ENCODE peak calls at places on chromosome 9, in four cellular contexts. L is A549, A is K562, P is HepG2. V is an unnamed sample.

GRCh38 chr9:38074441-38074943 is 5.5 kb upstream of the SHB start:
- DNase-seq in L (no peak), A (no peak), P (peak), V (peak)

GRCh38 chr9:136808075-136808780 is 480 bp downstream of the RABL6 start:
- DNase-seq in L (no peak), A (peak), P (no peak), V (no peak)

GRCh38 chr9:94874316-94874715 is 147.8 kb downstream of the AOPEP start:
- DNase-seq in L (no peak), A (no peak), P (no peak), V (peak)

GRCh38 chr9:17425379-17425778 is 153.5 kb upstream of the SH3GL2 start:
- DNase-seq in L (no peak), A (no peak), P (no peak), V (no peak)

GRCh38 chr9:115229496-115229895 is 111.5 kb upstream of the TNC start:
- DNase-seq in L (no peak), A (no peak), P (no peak), V (no peak)

GRCh38 chr9:112570731-112571167 is 84.1 kb downstream of the KIAA1958 start:
- DNase-seq in L (no peak), A (no peak), P (peak), V (no peak)

GRCh38 chr9:37969130-37969529 is 65.2 kb upstream of the SLC25A51 start:
- DNase-seq in L (peak), A (peak), P (peak), V (peak)

GRCh38 chr9:12843735-12844134 is 68.9 kb downstream of the LURAP1L start:
- DNase-seq in L (no peak), A (no peak), P (no peak), V (peak)

GRCh38 chr9:6133346-6134063 is 82.1 kb upstream of the IL33 start:
- DNase-seq in L (no peak), A (no peak), P (no peak), V (no peak)

GRCh38 chr9:114475412-114476136 is 29.7 kb downstream of the WHRN start:
- DNase-seq in L (no peak), A (no peak), P (no peak), V (no peak)

GRCh38 chr9:108543251-108543768 is 312.5 kb downstream of the ACTL7B start:
- DNase-seq in L (peak), A (no peak), P (no peak), V (peak)

GRCh38 chr9:15205632-15206243 is 101.3 kb downstream of the TTC39B start:
- DNase-seq in L (no peak), A (no peak), P (peak), V (peak)

GRCh38 chr9:5553211-5553610 is 42.9 kb downstream of the PDCD1LG2 start:
- DNase-seq in L (no peak), A (no peak), P (no peak), V (peak)

GRCh38 chr9:20264896-20265295 is 357.4 kb downstream of the MLLT3 start:
- DNase-seq in L (no peak), A (no peak), P (no peak), V (no peak)

GRCh38 chr9:92963831-92964606 is 16.7 kb downstream of the FGD3 start:
- DNase-seq in L (no peak), A (no peak), P (peak), V (no peak)

GRCh38 chr9:129021091-129021490 is 7.0 kb downstream of the SH3GLB2 start:
- DNase-seq in L (no peak), A (no peak), P (no peak), V (no peak)

GRCh38 chr9:22278426-22278825 is 168.2 kb upstream of the DMRTA1 start:
- DNase-seq in L (no peak), A (no peak), P (no peak), V (no peak)

GRCh38 chr9:100096378-100096916 is 2.4 kb downstream of the ERP44 start:
- DNase-seq in L (no peak), A (no peak), P (no peak), V (no peak)

GRCh38 chr9:3532158-3532557 is 6.4 kb upstream of the RFX3 start:
- DNase-seq in L (no peak), A (no peak), P (no peak), V (no peak)

GRCh38 chr9:130285271-130285670 is 19.7 kb downstream of the HMCN2 start:
- DNase-seq in L (no peak), A (no peak), P (no peak), V (no peak)

GRCh38 chr9:104907278-104907951 is 20.5 kb downstream of the ABCA1 start:
- DNase-seq in L (no peak), A (no peak), P (no peak), V (peak)

GRCh38 chr9:5843450-5844249 is 10.7 kb upstream of the ERMP1 start:
- DNase-seq in L (peak), A (no peak), P (peak), V (peak)

GRCh38 chr9:13597427-13597826 is 317.9 kb upstream of the MPDZ start:
- DNase-seq in L (no peak), A (no peak), P (no peak), V (no peak)

DNA sequence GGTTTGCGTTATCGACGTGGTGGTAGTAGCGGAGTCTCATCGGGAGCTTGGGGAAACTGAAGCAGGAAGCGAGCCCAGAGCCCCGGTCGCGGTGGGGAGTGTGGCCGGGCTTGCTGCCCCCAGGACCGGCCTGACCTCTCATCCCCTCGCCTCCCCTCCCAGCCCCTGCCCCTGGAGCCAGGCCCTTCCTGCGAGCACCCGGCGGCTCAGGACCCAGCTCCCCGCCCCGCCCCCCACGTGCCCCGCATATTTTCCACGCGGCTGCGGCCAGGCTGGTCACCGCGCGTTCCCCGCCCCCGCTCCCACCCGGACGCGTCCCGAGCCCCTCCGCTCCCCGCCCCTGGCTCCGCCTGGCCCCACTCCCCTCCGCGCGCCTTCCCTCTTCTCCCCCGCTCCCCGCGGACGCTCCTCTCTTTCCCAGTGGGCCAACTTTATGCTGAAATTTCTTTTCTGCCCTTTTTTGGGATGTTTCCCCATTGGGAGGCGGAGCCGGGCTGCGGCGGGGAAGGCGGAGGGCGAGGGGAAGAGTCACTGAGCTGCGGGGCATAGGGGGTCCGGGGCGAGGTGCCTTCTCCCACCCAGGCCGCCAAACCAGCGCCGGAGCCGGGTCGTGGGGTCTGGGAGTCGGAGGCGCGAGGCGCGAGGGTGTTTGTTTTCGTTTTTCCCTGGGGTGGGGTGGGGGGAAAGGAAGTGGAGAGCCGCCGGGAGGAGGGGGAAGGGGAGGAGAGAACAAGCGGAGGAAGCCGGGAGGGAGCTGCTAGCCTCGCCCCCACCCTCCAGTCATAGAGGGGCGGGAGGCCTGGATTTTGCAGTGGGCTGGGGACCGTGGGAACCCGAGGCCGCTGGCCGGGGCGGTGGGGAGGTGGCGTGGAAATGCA is 961 bp upstream of the TPM2 start:
- DNase-seq in L (peak), A (peak), P (no peak), V (peak)
- TF ChIP-seq MAZ in L (no peak), A (peak), P (peak), V (peak)

GRCh38 chr9:127181315-127181580 is 58.8 kb upstream of the ANGPTL2 start:
- DNase-seq in L (no peak), A (no peak), P (no peak), V (no peak)

GRCh38 chr9:127178646-127179632 is 56.5 kb upstream of the ANGPTL2 start:
- DNase-seq in L (no peak), A (no peak), P (no peak), V (no peak)

GRCh38 chr9:127181595-127182190 is 59.3 kb upstream of the ANGPTL2 start:
- DNase-seq in L (no peak), A (no peak), P (no peak), V (no peak)

GRCh38 chr9:127180457-127181314 is 58.3 kb upstream of the ANGPTL2 start:
- DNase-seq in L (no peak), A (no peak), P (no peak), V (no peak)

GRCh38 chr9:127179633-127180401 is 57.4 kb upstream of the ANGPTL2 start:
- DNase-seq in L (no peak), A (no peak), P (no peak), V (no peak)
- TF ChIP-seq MAZ in L (no peak), A (no peak), P (no peak), V (no peak)

DNA sequence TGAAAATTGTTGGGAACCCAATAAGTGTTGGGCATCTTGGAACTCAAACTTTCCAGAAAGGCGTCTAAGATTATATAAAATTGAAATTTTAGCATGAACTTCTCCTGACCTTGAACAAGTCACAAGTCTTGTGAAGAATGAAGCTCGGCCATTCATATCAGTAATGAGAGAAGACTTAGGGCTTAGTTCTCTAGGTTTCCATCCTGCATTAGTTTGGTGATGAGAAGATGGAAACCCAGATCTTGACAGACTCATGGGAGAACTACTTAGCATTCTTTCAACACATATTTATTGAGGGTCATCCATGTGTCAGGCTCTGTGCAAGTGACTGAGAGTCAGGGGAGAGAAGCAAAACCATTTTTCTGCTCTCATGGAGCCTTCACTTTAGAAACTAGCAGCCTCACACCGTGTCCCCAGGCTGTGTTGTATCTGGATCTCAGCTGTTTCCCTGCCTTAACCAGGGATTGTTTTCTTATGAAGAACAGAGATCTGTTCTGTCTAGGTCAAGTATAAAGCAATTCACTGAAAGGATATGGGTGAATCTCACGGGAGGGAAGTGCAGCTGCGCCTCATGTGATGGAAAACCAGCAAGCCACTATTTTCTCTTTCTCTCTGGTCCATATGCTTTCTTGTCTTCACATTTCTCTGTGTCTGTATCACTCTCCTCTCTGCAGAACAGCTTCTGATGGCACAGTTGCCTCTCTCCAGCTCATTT is 3.4 kb downstream of the GARNL3 start:
- DNase-seq in L (no peak), A (no peak), P (no peak), V (no peak)
- TF ChIP-seq MAZ in L (no peak), A (no peak), P (no peak), V (no peak)

DNA sequence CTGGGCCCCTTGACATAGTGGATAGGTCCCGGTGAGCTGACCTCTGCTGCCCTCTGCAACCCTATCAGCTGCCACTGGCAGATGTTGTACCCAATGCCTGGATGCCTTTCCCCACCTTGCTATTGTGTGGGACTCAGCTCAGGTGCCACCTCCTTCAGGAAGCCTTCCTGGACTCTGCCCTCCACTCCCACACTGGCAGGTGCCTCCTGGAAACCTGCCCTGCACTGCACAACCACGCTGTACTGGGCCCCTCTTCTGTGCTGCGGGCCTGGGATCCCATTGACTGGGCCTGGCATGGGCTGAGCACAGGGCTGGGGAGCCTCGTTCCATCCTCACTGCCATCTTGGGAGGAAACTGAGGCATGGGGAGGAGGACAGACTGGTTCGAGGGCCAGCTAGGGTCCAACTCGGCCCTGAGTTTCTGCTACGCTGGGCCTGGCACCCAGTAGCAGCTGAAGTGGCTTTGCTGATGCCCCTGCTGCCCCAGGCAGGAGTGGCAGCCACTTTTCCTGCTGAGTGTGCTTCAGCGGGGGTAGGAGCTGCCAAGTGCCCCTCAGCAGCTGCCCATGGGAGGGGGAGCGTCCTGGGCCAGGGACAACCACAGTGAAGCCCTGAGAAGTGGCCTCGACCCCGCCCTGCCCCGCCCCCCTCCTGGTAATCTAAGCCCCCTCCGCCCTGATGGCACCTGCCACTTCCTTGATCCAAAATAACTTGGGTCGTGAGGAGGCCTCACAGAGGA is 1.3 kb downstream of the AK1 start:
- DNase-seq in L (no peak), A (no peak), P (no peak), V (no peak)
- TF ChIP-seq MAZ in L (no peak), A (no peak), P (no peak), V (no peak)

DNA sequence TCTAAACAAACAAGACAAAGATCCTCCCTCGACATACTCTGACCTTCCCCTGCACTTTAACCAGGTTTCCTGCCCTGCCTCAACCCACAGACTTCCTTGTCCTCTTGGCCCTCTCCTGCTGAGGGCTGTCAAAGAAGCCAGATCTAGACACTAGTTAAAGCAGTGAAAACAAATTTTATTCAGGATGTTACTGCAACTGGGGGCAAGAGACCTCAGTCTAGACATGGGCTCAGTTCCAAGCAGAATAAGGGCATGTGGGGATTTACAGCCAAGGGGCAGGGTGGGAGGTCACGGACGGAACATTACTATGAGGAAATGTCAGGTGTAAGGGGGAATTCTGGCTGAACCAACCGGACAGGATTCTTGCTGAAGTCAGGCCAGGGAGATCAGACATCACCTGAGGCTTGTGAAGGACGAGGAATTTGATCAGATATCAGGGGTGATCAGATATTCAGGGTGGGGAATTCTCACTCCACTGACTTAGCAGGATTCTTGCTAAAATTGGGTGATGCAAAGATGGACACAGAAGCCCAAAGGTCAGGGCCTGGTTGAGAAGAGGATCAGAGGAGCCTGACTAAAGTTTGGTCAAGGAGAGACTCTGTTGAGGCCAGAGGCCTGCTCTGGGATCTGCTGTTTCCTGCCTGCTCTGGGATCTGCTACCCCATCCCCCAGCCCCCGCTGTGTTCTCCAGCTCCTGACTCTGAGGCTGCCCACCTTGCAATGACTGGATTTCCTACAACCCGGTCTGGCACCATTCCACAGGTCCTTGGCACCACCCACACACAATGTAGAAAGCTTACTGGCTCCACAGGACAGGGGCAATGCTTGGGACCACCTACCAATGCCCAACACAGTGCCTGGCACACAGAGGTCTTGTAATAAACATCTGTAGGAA is 21.5 kb downstream of the GABBR2 start:
- DNase-seq in L (no peak), A (no peak), P (no peak), V (no peak)
- TF ChIP-seq MAZ in L (no peak), A (no peak), P (no peak), V (no peak)

GRCh38 chr9:125764198-125764597 is 17.0 kb downstream of the PBX3 start:
- DNase-seq in L (no peak), A (no peak), P (no peak), V (no peak)
- TF ChIP-seq MAZ in L (no peak), A (no peak), P (no peak), V (no peak)